ENCODE peak calls at places on chromosomes 11 and 22, in four cellular contexts. F is T follicular helper cell, M is AG04450, O is mammary epithelial cell. T is an unnamed sample.

GRCh38 chr22:44424867-44425351 is 73.1 kb downstream of the RTL6 start:
- DNase-seq in F (no peak), M (no peak), O (no peak), T (peak)

GRCh38 chr11:84522331-84522730 is 1104.8 kb downstream of the DLG2 start:
- DNase-seq in F (no peak), M (no peak), O (no peak), T (no peak)

GRCh38 chr11:73507086-73507485 is 90.8 kb downstream of the FAM168A start:
- DNase-seq in F (no peak), M (no peak), O (no peak), T (no peak)

GRCh38 chr22:43540570-43540969 is 128.8 kb downstream of the MPPED1 start:
- DNase-seq in F (no peak), M (no peak), O (no peak), T (peak)

GRCh38 chr11:61828629-61829407 is 718 bp downstream of the FADS2 start:
- DNase-seq in F (peak), M (no peak), O (peak), T (peak)

GRCh38 chr22:49812838-49813237 is 14.8 kb downstream of the BRD1 start:
- DNase-seq in F (no peak), M (no peak), O (no peak), T (no peak)

GRCh38 chr22:26318975-26319374 is 110.1 kb upstream of the ASPHD2 start:
- DNase-seq in F (no peak), M (no peak), O (peak), T (no peak)

GRCh38 chr22:36856121-36856791 is 4.5 kb upstream of the NCF4 start:
- DNase-seq in F (peak), M (peak), O (peak), T (peak)

GRCh38 chr11:66715346-66716085 is 13.5 kb downstream of the SPTBN2 start:
- DNase-seq in F (no peak), M (no peak), O (no peak), T (no peak)

GRCh38 chr22:19870153-19871022 is 15.7 kb upstream of the GNB1L start:
- DNase-seq in F (no peak), M (no peak), O (no peak), T (peak)

GRCh38 chr22:50544078-50544745 is 1.5 kb upstream of the KLHDC7B start:
- DNase-seq in F (peak), M (no peak), O (no peak), T (peak)

GRCh38 chr11:33808228-33808828 is 34.0 kb upstream of the FBXO3 start:
- DNase-seq in F (peak), M (peak), O (peak), T (peak)

GRCh38 chr22:27241430-27242110 is 560.0 kb downstream of the MN1 start:
- DNase-seq in F (no peak), M (no peak), O (no peak), T (peak)

GRCh38 chr22:45975266-45976161 is 1.4 kb downstream of the WNT7B start:
- DNase-seq in F (no peak), M (no peak), O (peak), T (peak)

GRCh38 chr22:17780741-17781318 is 6.6 kb upstream of the BID start:
- DNase-seq in F (no peak), M (no peak), O (no peak), T (no peak)